ENCODE peak calls at places on chromosomes 13 and 19, in nine cellular contexts. One of them, this sample, is unnamed.

GRCh38 chr19:55179570-55180484 is at the start of gene SYT5:
- DNase-seq in heart left ventricle: peak
- DNase-seq in hepatocyte: peak
- DNase-seq in ascending aorta: no peak
- DNase-seq in epithelial cell of esophagus: peak
- DNase-seq in testis: peak
- DNase-seq in choroid plexus epithelial cell: peak
- DNase-seq in AG04449: no peak
- DNase-seq in lower leg skin: no peak
- DNase-seq in this sample: peak

GRCh38 chr19:55600336-55601028 is 394 bp downstream of the ZNF524 start:
- DNase-seq in heart left ventricle: peak
- DNase-seq in hepatocyte: peak
- DNase-seq in ascending aorta: no peak
- DNase-seq in epithelial cell of esophagus: no peak
- DNase-seq in testis: peak
- DNase-seq in choroid plexus epithelial cell: no peak
- DNase-seq in AG04449: no peak
- DNase-seq in lower leg skin: peak
- DNase-seq in this sample: no peak

GRCh38 chr13:48783181-48783630 is 129.5 kb downstream of the CYSLTR2 start:
- DNase-seq in heart left ventricle: peak
- DNase-seq in hepatocyte: peak
- DNase-seq in ascending aorta: peak
- DNase-seq in epithelial cell of esophagus: peak
- DNase-seq in testis: peak
- DNase-seq in choroid plexus epithelial cell: peak
- DNase-seq in AG04449: peak
- DNase-seq in lower leg skin: peak
- DNase-seq in this sample: peak

GRCh38 chr19:57302020-57302465 is 18.2 kb upstream of the ZNF543 start:
- DNase-seq in heart left ventricle: no peak
- DNase-seq in hepatocyte: peak
- DNase-seq in ascending aorta: no peak
- DNase-seq in epithelial cell of esophagus: peak
- DNase-seq in testis: no peak
- DNase-seq in choroid plexus epithelial cell: peak
- DNase-seq in AG04449: peak
- DNase-seq in lower leg skin: no peak
- DNase-seq in this sample: peak

GRCh38 chr13:100657881-100658315 is 16.7 kb downstream of the TMTC4 start:
- DNase-seq in heart left ventricle: no peak
- DNase-seq in hepatocyte: no peak
- DNase-seq in ascending aorta: no peak
- DNase-seq in epithelial cell of esophagus: no peak
- DNase-seq in testis: no peak
- DNase-seq in choroid plexus epithelial cell: no peak
- DNase-seq in AG04449: no peak
- DNase-seq in lower leg skin: no peak
- DNase-seq in this sample: no peak

GRCh38 chr13:76856141-76856571 is 30.0 kb downstream of the KCTD12 start:
- DNase-seq in heart left ventricle: no peak
- DNase-seq in hepatocyte: no peak
- DNase-seq in ascending aorta: no peak
- DNase-seq in epithelial cell of esophagus: peak
- DNase-seq in testis: no peak
- DNase-seq in choroid plexus epithelial cell: peak
- DNase-seq in AG04449: no peak
- DNase-seq in lower leg skin: no peak
- DNase-seq in this sample: no peak

GRCh38 chr13:74026753-74027152 is 107.5 kb downstream of the KLF12 start:
- DNase-seq in heart left ventricle: no peak
- DNase-seq in hepatocyte: peak
- DNase-seq in ascending aorta: no peak
- DNase-seq in epithelial cell of esophagus: peak
- DNase-seq in testis: no peak
- DNase-seq in choroid plexus epithelial cell: peak
- DNase-seq in AG04449: no peak
- DNase-seq in lower leg skin: no peak
- DNase-seq in this sample: no peak

GRCh38 chr13:63948045-63948444 is 2532.4 kb upstream of the PCDH20 start:
- DNase-seq in heart left ventricle: no peak
- DNase-seq in hepatocyte: no peak
- DNase-seq in ascending aorta: no peak
- DNase-seq in epithelial cell of esophagus: no peak
- DNase-seq in testis: no peak
- DNase-seq in choroid plexus epithelial cell: peak
- DNase-seq in AG04449: no peak
- DNase-seq in lower leg skin: no peak
- DNase-seq in this sample: no peak

GRCh38 chr19:52935434-52935833 is 12.2 kb upstream of the ZNF888 start:
- DNase-seq in heart left ventricle: no peak
- DNase-seq in hepatocyte: peak
- DNase-seq in ascending aorta: no peak
- DNase-seq in epithelial cell of esophagus: peak
- DNase-seq in testis: no peak
- DNase-seq in choroid plexus epithelial cell: peak
- DNase-seq in AG04449: no peak
- DNase-seq in lower leg skin: no peak
- DNase-seq in this sample: no peak

GRCh38 chr13:110309159-110309476 is 2.0 kb downstream of the COL4A2 start:
- DNase-seq in heart left ventricle: peak
- DNase-seq in hepatocyte: no peak
- DNase-seq in ascending aorta: no peak
- DNase-seq in epithelial cell of esophagus: no peak
- DNase-seq in testis: no peak
- DNase-seq in choroid plexus epithelial cell: no peak
- DNase-seq in AG04449: no peak
- DNase-seq in lower leg skin: peak
- DNase-seq in this sample: no peak

GRCh38 chr13:86383151-86383550 is 583.9 kb upstream of the SLITRK6 start:
- DNase-seq in heart left ventricle: no peak
- DNase-seq in hepatocyte: no peak
- DNase-seq in ascending aorta: no peak
- DNase-seq in epithelial cell of esophagus: no peak
- DNase-seq in testis: no peak
- DNase-seq in choroid plexus epithelial cell: no peak
- DNase-seq in AG04449: no peak
- DNase-seq in lower leg skin: no peak
- DNase-seq in this sample: no peak

DNA sequence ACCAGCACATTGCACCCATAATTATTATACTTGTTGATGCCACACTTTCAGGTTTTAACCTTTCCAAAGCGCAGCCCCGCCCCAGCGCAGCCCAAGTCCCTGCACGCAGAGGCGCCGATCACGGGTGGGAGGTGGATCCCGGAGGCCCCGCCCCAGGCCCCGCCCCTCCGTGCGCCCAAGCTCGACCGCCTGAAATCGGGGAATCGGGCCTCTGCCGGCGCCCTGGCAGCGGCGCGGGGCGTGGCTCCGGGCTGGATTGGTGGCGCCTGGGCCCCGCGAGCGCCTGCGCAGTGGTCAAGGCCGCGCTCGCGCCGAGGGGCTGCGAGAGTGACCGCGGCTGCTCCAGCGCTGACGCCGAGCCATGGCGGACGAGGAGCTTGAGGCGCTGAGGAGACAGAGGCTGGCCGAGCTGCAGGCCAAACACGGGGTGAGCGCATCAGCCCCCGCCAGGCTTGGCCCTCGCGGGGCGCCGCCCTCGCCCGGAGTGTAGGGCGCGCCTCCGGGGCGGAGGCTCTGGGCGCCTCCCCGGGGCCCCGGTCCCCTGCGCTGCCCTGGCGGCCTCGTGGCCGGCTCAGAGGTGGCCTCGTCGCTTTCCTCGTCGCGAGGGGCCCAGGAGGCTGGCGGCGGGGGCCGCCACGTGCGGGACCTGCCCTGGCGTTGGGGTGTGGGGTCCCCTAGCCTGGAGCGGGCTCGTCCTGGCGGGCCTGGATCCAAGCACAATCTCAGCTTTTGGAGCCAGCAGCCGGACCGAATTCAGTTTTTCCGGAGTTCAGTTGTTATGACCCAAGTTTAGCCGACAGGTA is at the start of gene PDCD5:
- DNase-seq in heart left ventricle: peak
- DNase-seq in hepatocyte: peak
- DNase-seq in ascending aorta: peak
- DNase-seq in epithelial cell of esophagus: peak
- DNase-seq in testis: peak
- DNase-seq in choroid plexus epithelial cell: peak
- DNase-seq in AG04449: peak
- DNase-seq in lower leg skin: peak
- DNase-seq in this sample: peak
- TF ChIP-seq CTCF in heart left ventricle: no peak
- TF ChIP-seq CTCF in hepatocyte: no peak
- TF ChIP-seq CTCF in ascending aorta: no peak
- TF ChIP-seq CTCF in epithelial cell of esophagus: no peak
- TF ChIP-seq CTCF in testis: no peak
- TF ChIP-seq CTCF in choroid plexus epithelial cell: no peak
- TF ChIP-seq CTCF in AG04449: no peak
- TF ChIP-seq CTCF in lower leg skin: no peak
- TF ChIP-seq CTCF in this sample: no peak

GRCh38 chr19:33355535-33355934 is 18.0 kb upstream of the CEBPG start:
- DNase-seq in heart left ventricle: no peak
- DNase-seq in hepatocyte: no peak
- DNase-seq in ascending aorta: no peak
- DNase-seq in epithelial cell of esophagus: no peak
- DNase-seq in testis: no peak
- DNase-seq in choroid plexus epithelial cell: no peak
- DNase-seq in AG04449: no peak
- DNase-seq in lower leg skin: no peak
- DNase-seq in this sample: no peak

GRCh38 chr19:33358408-33358807 is 15.1 kb upstream of the CEBPG start:
- DNase-seq in heart left ventricle: no peak
- DNase-seq in hepatocyte: no peak
- DNase-seq in ascending aorta: no peak
- DNase-seq in epithelial cell of esophagus: peak
- DNase-seq in testis: no peak
- DNase-seq in choroid plexus epithelial cell: no peak
- DNase-seq in AG04449: no peak
- DNase-seq in lower leg skin: peak
- DNase-seq in this sample: no peak

GRCh38 chr19:33362508-33363228 is 10.8 kb upstream of the CEBPG start:
- DNase-seq in heart left ventricle: no peak
- DNase-seq in hepatocyte: no peak
- DNase-seq in ascending aorta: no peak
- DNase-seq in epithelial cell of esophagus: no peak
- DNase-seq in testis: no peak
- DNase-seq in choroid plexus epithelial cell: no peak
- DNase-seq in AG04449: no peak
- DNase-seq in lower leg skin: no peak
- DNase-seq in this sample: no peak

GRCh38 chr19:33359581-33359980 is 13.9 kb upstream of the CEBPG start:
- DNase-seq in heart left ventricle: no peak
- DNase-seq in hepatocyte: no peak
- DNase-seq in ascending aorta: no peak
- DNase-seq in epithelial cell of esophagus: no peak
- DNase-seq in testis: no peak
- DNase-seq in choroid plexus epithelial cell: no peak
- DNase-seq in AG04449: no peak
- DNase-seq in lower leg skin: no peak
- DNase-seq in this sample: no peak
- H3K4me3 ChIP-seq in heart left ventricle: no peak
- H3K4me3 ChIP-seq in hepatocyte: no peak
- H3K4me3 ChIP-seq in ascending aorta: no peak
- H3K4me3 ChIP-seq in epithelial cell of esophagus: no peak
- H3K4me3 ChIP-seq in testis: no peak
- H3K4me3 ChIP-seq in choroid plexus epithelial cell: no peak
- H3K4me3 ChIP-seq in AG04449: no peak
- H3K4me3 ChIP-seq in lower leg skin: no peak
- H3K4me3 ChIP-seq in this sample: no peak

DNA sequence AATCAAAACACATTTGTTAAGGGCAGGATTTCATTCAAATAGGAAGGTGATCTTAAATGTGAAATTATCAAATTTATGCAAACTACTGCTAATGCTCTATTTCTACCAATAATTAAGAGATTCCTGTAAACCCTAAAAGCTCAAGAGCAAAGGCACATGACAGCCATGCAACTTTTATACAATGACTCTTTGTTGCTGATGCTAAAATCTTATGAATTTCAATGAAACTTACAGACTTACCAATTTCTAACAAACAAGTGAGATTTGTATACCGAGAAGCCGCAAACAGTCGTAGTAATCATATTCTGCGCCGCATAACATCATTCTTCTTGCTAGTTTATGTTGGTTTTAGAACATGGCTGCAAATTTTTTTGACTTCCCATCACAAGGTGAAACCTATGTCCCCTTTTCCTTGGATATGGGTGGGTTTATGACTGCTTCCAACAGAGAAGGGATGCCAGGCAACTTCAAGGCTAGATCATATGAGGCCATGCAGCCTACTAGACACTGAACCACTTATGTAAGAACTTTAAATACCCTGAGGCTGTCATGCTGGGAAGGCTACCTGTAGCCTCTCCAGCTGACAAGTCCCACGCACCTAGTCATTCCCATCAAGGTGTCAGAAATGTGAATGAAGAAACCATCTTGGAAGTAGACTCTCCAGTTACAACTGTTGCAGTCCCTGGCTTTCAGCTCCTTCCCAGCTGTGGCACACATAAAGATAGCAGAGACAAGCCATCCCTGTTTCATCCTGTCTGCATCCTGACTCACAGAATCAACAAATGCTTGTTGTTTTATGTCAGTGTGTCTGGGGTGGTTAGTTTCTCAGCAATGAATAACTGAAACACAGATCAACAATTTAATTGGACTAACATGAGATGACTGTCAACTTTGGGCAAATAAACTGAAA is 42.0 kb downstream of the LNX2 start:
- DNase-seq in heart left ventricle: no peak
- DNase-seq in hepatocyte: no peak
- DNase-seq in ascending aorta: no peak
- DNase-seq in epithelial cell of esophagus: peak
- DNase-seq in testis: no peak
- DNase-seq in choroid plexus epithelial cell: peak
- DNase-seq in AG04449: peak
- DNase-seq in lower leg skin: no peak
- DNase-seq in this sample: no peak
- TF ChIP-seq CTCF in heart left ventricle: no peak
- TF ChIP-seq CTCF in hepatocyte: no peak
- TF ChIP-seq CTCF in ascending aorta: no peak
- TF ChIP-seq CTCF in epithelial cell of esophagus: no peak
- TF ChIP-seq CTCF in testis: no peak
- TF ChIP-seq CTCF in choroid plexus epithelial cell: no peak
- TF ChIP-seq CTCF in AG04449: no peak
- TF ChIP-seq CTCF in lower leg skin: no peak
- TF ChIP-seq CTCF in this sample: no peak

DNA sequence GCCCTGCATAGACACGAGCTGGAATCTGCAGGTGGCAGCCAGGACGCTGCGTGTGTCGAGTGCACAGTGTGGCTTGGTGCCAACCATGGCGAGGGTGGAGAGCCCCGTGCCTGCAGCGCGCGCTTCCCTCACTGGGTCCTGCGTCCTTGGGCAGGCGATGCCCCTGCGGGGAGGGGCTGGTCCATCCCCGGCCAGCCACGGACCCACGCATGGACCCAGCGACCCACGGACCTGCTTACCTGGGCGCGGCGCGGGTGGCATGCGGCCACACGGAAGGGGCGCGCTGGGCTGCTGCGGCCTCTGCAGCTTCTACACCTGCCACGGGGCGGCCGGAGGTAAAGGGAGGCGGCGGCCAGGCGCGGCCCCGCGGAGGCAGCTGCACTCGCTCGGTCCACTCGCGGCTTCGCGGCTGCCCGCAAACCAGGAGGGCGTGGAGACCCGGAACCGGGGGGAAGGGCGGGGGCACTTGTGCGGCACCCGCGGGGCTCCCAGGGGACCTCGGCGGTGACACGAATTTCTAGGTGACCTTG is 569 bp upstream of the MCF2L start:
- DNase-seq in heart left ventricle: no peak
- DNase-seq in hepatocyte: peak
- DNase-seq in ascending aorta: no peak
- DNase-seq in epithelial cell of esophagus: no peak
- DNase-seq in testis: peak
- DNase-seq in choroid plexus epithelial cell: no peak
- DNase-seq in AG04449: no peak
- DNase-seq in lower leg skin: no peak
- DNase-seq in this sample: no peak
- H3K4me3 ChIP-seq in heart left ventricle: peak
- H3K4me3 ChIP-seq in hepatocyte: peak
- H3K4me3 ChIP-seq in ascending aorta: peak
- H3K4me3 ChIP-seq in epithelial cell of esophagus: no peak
- H3K4me3 ChIP-seq in testis: peak
- H3K4me3 ChIP-seq in choroid plexus epithelial cell: no peak
- H3K4me3 ChIP-seq in AG04449: no peak
- H3K4me3 ChIP-seq in lower leg skin: peak
- H3K4me3 ChIP-seq in this sample: peak